ENCODE peak calls at places on chromosomes 4 and X, in ten cellular contexts. S, U, W, T, Z, A, G, V, D and M are unnamed samples.

GRCh38 chrX:18996536-18996935 is 12.6 kb upstream of the PHKA2 start:
- DNase-seq in S (no peak), U (no peak), W (no peak), T (no peak), Z (no peak), A (no peak), G (no peak), V (no peak), D (no peak), M (no peak)

GRCh38 chr4:58113083-58113482 is 1002.9 kb upstream of the IGFBP7 start:
- DNase-seq in S (no peak), U (no peak), W (no peak), T (no peak), Z (no peak), A (no peak), G (no peak), V (no peak), D (no peak), M (no peak)

GRCh38 chr4:10730019-10730418 is 45.5 kb upstream of the CLNK start:
- DNase-seq in S (no peak), U (no peak), W (no peak), T (no peak), Z (no peak), A (no peak), G (no peak), V (no peak), D (no peak), M (no peak)

GRCh38 chrX:133698298-133698697 is 283.0 kb upstream of the GPC4 start:
- DNase-seq in S (peak), U (no peak), W (peak), T (no peak), Z (peak), A (peak), G (no peak), V (no peak), D (peak), M (no peak)

GRCh38 chr4:80454040-80454439 is 118.5 kb downstream of the CFAP299 start:
- DNase-seq in S (no peak), U (no peak), W (peak), T (no peak), Z (no peak), A (no peak), G (no peak), V (no peak), D (no peak), M (no peak)

GRCh38 chrX:41122664-41123257 is 37.5 kb downstream of the USP9X start:
- DNase-seq in S (no peak), U (no peak), W (peak), T (no peak), Z (no peak), A (no peak), G (no peak), V (no peak), D (no peak), M (no peak)

GRCh38 chr4:4720671-4721070 is 138.8 kb upstream of the MSX1 start:
- DNase-seq in S (no peak), U (no peak), W (no peak), T (no peak), Z (no peak), A (no peak), G (no peak), V (no peak), D (no peak), M (no peak)

GRCh38 chr4:56704074-56704473 is 23.0 kb upstream of the HOPX start:
- DNase-seq in S (no peak), U (no peak), W (peak), T (no peak), Z (no peak), A (no peak), G (no peak), V (no peak), D (no peak), M (no peak)

GRCh38 chr4:169305651-169306050 is 34.9 kb upstream of the SH3RF1 start:
- DNase-seq in S (peak), U (no peak), W (no peak), T (no peak), Z (no peak), A (no peak), G (no peak), V (no peak), D (no peak), M (no peak)

GRCh38 chr4:150818661-150819060 is 196.4 kb downstream of the LRBA start:
- DNase-seq in S (peak), U (no peak), W (no peak), T (no peak), Z (peak), A (peak), G (no peak), V (no peak), D (peak), M (peak)

GRCh38 chrX:105610401-105610800 is 211.9 kb upstream of the NRK start:
- DNase-seq in S (peak), U (no peak), W (peak), T (no peak), Z (no peak), A (peak), G (no peak), V (no peak), D (no peak), M (no peak)

GRCh38 chr4:113445286-113445685 is 316.3 kb downstream of the CAMK2D start:
- DNase-seq in S (peak), U (no peak), W (peak), T (peak), Z (no peak), A (peak), G (peak), V (peak), D (peak), M (peak)

GRCh38 chrX:10508891-10509290 is 111.5 kb downstream of the MID1 start:
- DNase-seq in S (no peak), U (no peak), W (no peak), T (no peak), Z (no peak), A (no peak), G (no peak), V (no peak), D (no peak), M (no peak)

GRCh38 chr4:17320046-17320445 is 191.8 kb downstream of the QDPR start:
- DNase-seq in S (no peak), U (no peak), W (no peak), T (no peak), Z (no peak), A (no peak), G (no peak), V (no peak), D (no peak), M (no peak)

GRCh38 chr4:80335554-80336358 is at the start of gene CFAP299:
- DNase-seq in S (peak), U (peak), W (peak), T (no peak), Z (peak), A (peak), G (peak), V (peak), D (peak), M (no peak)

GRCh38 chr4:74675673-74676279 is 118.5 kb downstream of the BTC start:
- DNase-seq in S (peak), U (peak), W (peak), T (no peak), Z (peak), A (peak), G (no peak), V (no peak), D (peak), M (peak)

GRCh38 chrX:2710041-2710471 is 19.0 kb downstream of the CD99 start:
- DNase-seq in S (peak), U (no peak), W (peak), T (no peak), Z (no peak), A (peak), G (no peak), V (no peak), D (peak), M (peak)

GRCh38 chr4:165312506-165312905 is 15.0 kb upstream of the MSMO1 start:
- DNase-seq in S (peak), U (no peak), W (peak), T (no peak), Z (no peak), A (peak), G (no peak), V (no peak), D (peak), M (no peak)

GRCh38 chr4:29734785-29735184 is 985.4 kb upstream of the PCDH7 start:
- DNase-seq in S (no peak), U (no peak), W (no peak), T (no peak), Z (no peak), A (no peak), G (no peak), V (no peak), D (no peak), M (no peak)

GRCh38 chrX:100654256-100654655 is 10.3 kb downstream of the SRPX2 start:
- DNase-seq in S (peak), U (no peak), W (peak), T (no peak), Z (no peak), A (peak), G (no peak), V (no peak), D (peak), M (no peak)

GRCh38 chr4:181835348-181835747 is 407.9 kb upstream of the TENM3 start:
- DNase-seq in S (no peak), U (no peak), W (peak), T (no peak), Z (no peak), A (peak), G (no peak), V (no peak), D (no peak), M (no peak)

GRCh38 chrX:108362026-108362425 is 76.2 kb downstream of the COL4A6 start:
- DNase-seq in S (peak), U (no peak), W (peak), T (no peak), Z (no peak), A (peak), G (no peak), V (no peak), D (no peak), M (no peak)

GRCh38 chrX:23637187-23637586 is 30.1 kb upstream of the PRDX4 start:
- DNase-seq in S (no peak), U (no peak), W (no peak), T (no peak), Z (no peak), A (peak), G (no peak), V (no peak), D (no peak), M (no peak)

GRCh38 chrX:96474357-96475125 is 210.1 kb upstream of the DIAPH2 start:
- DNase-seq in S (peak), U (no peak), W (peak), T (no peak), Z (no peak), A (peak), G (no peak), V (no peak), D (peak), M (no peak)

GRCh38 chr4:17535906-17536305 is 20.9 kb downstream of the CLRN2 start:
- DNase-seq in S (peak), U (no peak), W (no peak), T (no peak), Z (no peak), A (peak), G (no peak), V (no peak), D (no peak), M (no peak)

GRCh38 chr4:120034913-120035312 is 31.7 kb downstream of the MAD2L1 start:
- DNase-seq in S (peak), U (no peak), W (no peak), T (no peak), Z (no peak), A (no peak), G (no peak), V (no peak), D (no peak), M (no peak)

DNA sequence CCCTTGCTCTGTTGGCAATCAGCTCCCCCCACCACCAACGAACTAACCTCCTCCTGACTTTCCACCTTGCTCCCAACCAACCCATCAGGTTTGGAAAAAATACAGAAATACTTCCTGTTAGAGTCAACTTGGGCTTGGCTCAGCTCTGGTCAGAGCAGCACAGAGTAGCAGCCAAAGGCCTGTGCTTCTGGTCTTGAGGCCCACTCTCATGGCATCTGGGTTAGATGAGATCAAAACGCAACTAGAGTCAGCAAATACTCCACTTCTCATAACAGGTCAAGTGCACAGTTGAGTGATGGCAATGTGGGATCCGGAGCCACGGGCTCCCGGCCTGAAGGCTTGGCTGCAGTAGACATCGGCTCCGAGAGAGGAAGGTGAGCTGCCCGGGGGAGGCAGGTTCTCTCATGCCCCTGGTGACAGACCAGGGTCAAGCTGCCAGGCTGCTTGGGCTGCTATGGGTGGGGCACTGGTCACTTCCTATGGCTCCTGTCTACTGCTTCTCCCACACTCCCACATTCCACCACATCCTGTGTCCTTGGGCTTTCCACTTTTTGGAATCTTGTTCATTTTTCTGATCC is 34.8 kb downstream of the ZNF185 start:
- DNase-seq in S (no peak), U (no peak), W (no peak), T (no peak), Z (no peak), A (no peak), G (no peak), V (no peak), D (no peak), M (no peak)
- TF ChIP-seq CTCF in S (no peak), U (no peak), W (no peak), T (no peak), Z (no peak), A (no peak), G (no peak), V (no peak), D (no peak), M (no peak)

DNA sequence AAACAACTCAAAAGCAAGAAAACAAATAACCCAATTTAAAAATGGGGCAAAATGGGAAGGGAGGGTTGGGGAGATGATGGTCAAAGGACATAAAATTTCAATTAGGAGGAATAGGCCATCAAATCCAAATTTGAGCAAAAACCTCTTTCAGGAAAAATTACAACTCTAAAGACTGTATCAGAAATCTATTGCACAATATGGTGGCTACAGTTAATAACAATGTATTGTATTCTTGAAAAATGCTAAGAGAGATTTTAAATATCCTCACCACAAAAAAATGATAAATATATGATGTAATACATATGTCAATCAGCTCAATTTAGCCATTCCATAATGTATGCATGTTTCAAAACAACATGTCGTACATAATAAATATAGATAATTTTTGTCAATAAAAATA is 60.7 kb downstream of the RELL1 start:
- DNase-seq in S (no peak), U (no peak), W (no peak), T (no peak), Z (no peak), A (no peak), G (no peak), V (no peak), D (no peak), M (no peak)
- TF ChIP-seq CTCF in S (no peak), U (no peak), W (no peak), T (no peak), Z (no peak), A (no peak), G (no peak), V (no peak), D (no peak), M (no peak)

GRCh38 chrX:44935640-44936039 is 62.7 kb downstream of the KDM6A start:
- DNase-seq in S (no peak), U (no peak), W (peak), T (no peak), Z (no peak), A (no peak), G (no peak), V (no peak), D (no peak), M (no peak)
- TF ChIP-seq CTCF in S (no peak), U (no peak), W (peak), T (no peak), Z (no peak), A (no peak), G (no peak), V (no peak), D (no peak), M (no peak)

GRCh38 chr4:14787894-14788293 is 214.4 kb upstream of the CPEB2 start:
- DNase-seq in S (peak), U (peak), W (peak), T (no peak), Z (no peak), A (peak), G (no peak), V (no peak), D (peak), M (no peak)
- TF ChIP-seq CTCF in S (peak), U (peak), W (peak), T (peak), Z (peak), A (peak), G (no peak), V (no peak), D (peak), M (peak)

DNA sequence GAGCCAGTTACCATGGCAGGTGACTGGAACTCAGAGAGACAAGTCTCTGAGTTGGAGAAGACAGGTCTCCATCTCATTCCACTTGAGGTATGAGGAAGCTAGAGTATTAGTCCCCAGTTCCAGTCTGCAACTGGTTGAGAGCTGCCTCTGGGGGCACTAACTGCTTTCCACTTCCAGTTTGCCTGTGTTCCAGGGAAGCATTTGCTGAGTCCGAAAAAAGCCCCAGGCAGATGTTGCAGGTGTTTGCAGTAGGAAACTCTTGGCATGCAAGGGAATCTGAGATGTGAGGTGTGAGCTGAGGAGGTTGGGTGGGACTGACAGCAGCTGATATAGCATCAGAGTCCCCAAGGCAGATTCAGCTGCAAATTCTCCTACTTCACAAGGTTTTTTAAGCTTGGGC is 272.2 kb upstream of the CASK start:
- DNase-seq in S (no peak), U (no peak), W (no peak), T (no peak), Z (no peak), A (no peak), G (no peak), V (no peak), D (no peak), M (no peak)
- TF ChIP-seq CTCF in S (no peak), U (no peak), W (no peak), T (no peak), Z (no peak), A (no peak), G (no peak), V (no peak), D (no peak), M (no peak)